ENCODE peak calls at places on chromosomes 4 and X, in five cellular contexts. One of them, this sample, is unnamed.

GRCh38 chrX:133267621-133268020 is 49.5 kb upstream of the TFDP3 start:
- DNase-seq in activated effector memory CD4-positive, alpha-beta T cell treated with anti-CD3 and anti-CD28 coated beads, Interleukin-2, amount 50 U/mL, for 16 hours: no peak
- DNase-seq in left cardiac atrium: no peak
- DNase-seq in HCT116: no peak
- DNase-seq in AG10803: no peak
- DNase-seq in this sample: no peak

GRCh38 chr4:87012265-87012953 is 77.6 kb downstream of the AFF1 start:
- DNase-seq in activated effector memory CD4-positive, alpha-beta T cell treated with anti-CD3 and anti-CD28 coated beads, Interleukin-2, amount 50 U/mL, for 16 hours: no peak
- DNase-seq in left cardiac atrium: no peak
- DNase-seq in HCT116: no peak
- DNase-seq in AG10803: no peak
- DNase-seq in this sample: no peak

GRCh38 chrX:51456814-51457213 is 39.6 kb downstream of the NUDT11 start:
- DNase-seq in activated effector memory CD4-positive, alpha-beta T cell treated with anti-CD3 and anti-CD28 coated beads, Interleukin-2, amount 50 U/mL, for 16 hours: no peak
- DNase-seq in left cardiac atrium: no peak
- DNase-seq in HCT116: no peak
- DNase-seq in AG10803: no peak
- DNase-seq in this sample: no peak

GRCh38 chrX:97389761-97390192 is 506.1 kb downstream of the RPA4 start:
- DNase-seq in activated effector memory CD4-positive, alpha-beta T cell treated with anti-CD3 and anti-CD28 coated beads, Interleukin-2, amount 50 U/mL, for 16 hours: no peak
- DNase-seq in left cardiac atrium: no peak
- DNase-seq in HCT116: peak
- DNase-seq in AG10803: peak
- DNase-seq in this sample: peak

GRCh38 chr4:48346594-48346993 is 5.3 kb downstream of the SLAIN2 start:
- DNase-seq in activated effector memory CD4-positive, alpha-beta T cell treated with anti-CD3 and anti-CD28 coated beads, Interleukin-2, amount 50 U/mL, for 16 hours: no peak
- DNase-seq in left cardiac atrium: no peak
- DNase-seq in HCT116: no peak
- DNase-seq in AG10803: no peak
- DNase-seq in this sample: no peak

GRCh38 chrX:112830540-112830939 is 10.1 kb downstream of the AMOT start:
- DNase-seq in activated effector memory CD4-positive, alpha-beta T cell treated with anti-CD3 and anti-CD28 coated beads, Interleukin-2, amount 50 U/mL, for 16 hours: no peak
- DNase-seq in left cardiac atrium: no peak
- DNase-seq in HCT116: no peak
- DNase-seq in AG10803: peak
- DNase-seq in this sample: peak

GRCh38 chr4:41384992-41385391 is 128.3 kb downstream of the UCHL1 start:
- DNase-seq in activated effector memory CD4-positive, alpha-beta T cell treated with anti-CD3 and anti-CD28 coated beads, Interleukin-2, amount 50 U/mL, for 16 hours: no peak
- DNase-seq in left cardiac atrium: peak
- DNase-seq in HCT116: no peak
- DNase-seq in AG10803: no peak
- DNase-seq in this sample: no peak

GRCh38 chr4:112908511-112908910 is 140.9 kb upstream of the ANK2 start:
- DNase-seq in activated effector memory CD4-positive, alpha-beta T cell treated with anti-CD3 and anti-CD28 coated beads, Interleukin-2, amount 50 U/mL, for 16 hours: no peak
- DNase-seq in left cardiac atrium: no peak
- DNase-seq in HCT116: no peak
- DNase-seq in AG10803: no peak
- DNase-seq in this sample: no peak

GRCh38 chr4:21191304-21191703 is 491.0 kb downstream of the PACRGL start:
- DNase-seq in activated effector memory CD4-positive, alpha-beta T cell treated with anti-CD3 and anti-CD28 coated beads, Interleukin-2, amount 50 U/mL, for 16 hours: no peak
- DNase-seq in left cardiac atrium: no peak
- DNase-seq in HCT116: no peak
- DNase-seq in AG10803: no peak
- DNase-seq in this sample: no peak

GRCh38 chrX:44459501-44459900 is 83.2 kb downstream of the FUNDC1 start:
- DNase-seq in activated effector memory CD4-positive, alpha-beta T cell treated with anti-CD3 and anti-CD28 coated beads, Interleukin-2, amount 50 U/mL, for 16 hours: no peak
- DNase-seq in left cardiac atrium: no peak
- DNase-seq in HCT116: no peak
- DNase-seq in AG10803: no peak
- DNase-seq in this sample: no peak

GRCh38 chrX:151722241-151722846 is 6.5 kb downstream of the FATE1 start:
- DNase-seq in activated effector memory CD4-positive, alpha-beta T cell treated with anti-CD3 and anti-CD28 coated beads, Interleukin-2, amount 50 U/mL, for 16 hours: no peak
- DNase-seq in left cardiac atrium: no peak
- DNase-seq in HCT116: peak
- DNase-seq in AG10803: peak
- DNase-seq in this sample: no peak

GRCh38 chr4:186307916-186308315 is 41.9 kb downstream of the F11 start:
- DNase-seq in activated effector memory CD4-positive, alpha-beta T cell treated with anti-CD3 and anti-CD28 coated beads, Interleukin-2, amount 50 U/mL, for 16 hours: no peak
- DNase-seq in left cardiac atrium: no peak
- DNase-seq in HCT116: no peak
- DNase-seq in AG10803: no peak
- DNase-seq in this sample: no peak

GRCh38 chrX:13658602-13659001 is 5.7 kb downstream of the TCEANC start:
- DNase-seq in activated effector memory CD4-positive, alpha-beta T cell treated with anti-CD3 and anti-CD28 coated beads, Interleukin-2, amount 50 U/mL, for 16 hours: no peak
- DNase-seq in left cardiac atrium: no peak
- DNase-seq in HCT116: peak
- DNase-seq in AG10803: peak
- DNase-seq in this sample: no peak

GRCh38 chr4:156182269-156182668 is 228.6 kb upstream of the CTSO start:
- DNase-seq in activated effector memory CD4-positive, alpha-beta T cell treated with anti-CD3 and anti-CD28 coated beads, Interleukin-2, amount 50 U/mL, for 16 hours: no peak
- DNase-seq in left cardiac atrium: no peak
- DNase-seq in HCT116: no peak
- DNase-seq in AG10803: no peak
- DNase-seq in this sample: no peak

GRCh38 chr4:17814140-17814539 is 3.4 kb downstream of the NCAPG start:
- DNase-seq in activated effector memory CD4-positive, alpha-beta T cell treated with anti-CD3 and anti-CD28 coated beads, Interleukin-2, amount 50 U/mL, for 16 hours: no peak
- DNase-seq in left cardiac atrium: no peak
- DNase-seq in HCT116: no peak
- DNase-seq in AG10803: peak
- DNase-seq in this sample: no peak

GRCh38 chrX:115392031-115392430 is 102.5 kb downstream of the LUZP4 start:
- DNase-seq in activated effector memory CD4-positive, alpha-beta T cell treated with anti-CD3 and anti-CD28 coated beads, Interleukin-2, amount 50 U/mL, for 16 hours: no peak
- DNase-seq in left cardiac atrium: no peak
- DNase-seq in HCT116: no peak
- DNase-seq in AG10803: no peak
- DNase-seq in this sample: peak

GRCh38 chr4:95839891-95840290 is at the start of gene PDHA2:
- DNase-seq in activated effector memory CD4-positive, alpha-beta T cell treated with anti-CD3 and anti-CD28 coated beads, Interleukin-2, amount 50 U/mL, for 16 hours: no peak
- DNase-seq in left cardiac atrium: no peak
- DNase-seq in HCT116: no peak
- DNase-seq in AG10803: no peak
- DNase-seq in this sample: no peak

GRCh38 chrX:15674514-15674898 is 9.9 kb upstream of the CLTRN start:
- DNase-seq in activated effector memory CD4-positive, alpha-beta T cell treated with anti-CD3 and anti-CD28 coated beads, Interleukin-2, amount 50 U/mL, for 16 hours: peak
- DNase-seq in left cardiac atrium: peak
- DNase-seq in HCT116: peak
- DNase-seq in AG10803: peak
- DNase-seq in this sample: peak

GRCh38 chr4:18571252-18571885 is 549.8 kb upstream of the LCORL start:
- DNase-seq in activated effector memory CD4-positive, alpha-beta T cell treated with anti-CD3 and anti-CD28 coated beads, Interleukin-2, amount 50 U/mL, for 16 hours: no peak
- DNase-seq in left cardiac atrium: no peak
- DNase-seq in HCT116: no peak
- DNase-seq in AG10803: no peak
- DNase-seq in this sample: no peak

GRCh38 chrX:140701480-140701879 is 8.1 kb upstream of the LINC00632 start:
- DNase-seq in activated effector memory CD4-positive, alpha-beta T cell treated with anti-CD3 and anti-CD28 coated beads, Interleukin-2, amount 50 U/mL, for 16 hours: no peak
- DNase-seq in left cardiac atrium: no peak
- DNase-seq in HCT116: no peak
- DNase-seq in AG10803: peak
- DNase-seq in this sample: no peak

GRCh38 chr4:89404530-89404929 is 96.9 kb upstream of the GPRIN3 start:
- DNase-seq in activated effector memory CD4-positive, alpha-beta T cell treated with anti-CD3 and anti-CD28 coated beads, Interleukin-2, amount 50 U/mL, for 16 hours: no peak
- DNase-seq in left cardiac atrium: no peak
- DNase-seq in HCT116: no peak
- DNase-seq in AG10803: no peak
- DNase-seq in this sample: no peak

GRCh38 chrX:122135070-122135469 is 1049.0 kb upstream of the GRIA3 start:
- DNase-seq in activated effector memory CD4-positive, alpha-beta T cell treated with anti-CD3 and anti-CD28 coated beads, Interleukin-2, amount 50 U/mL, for 16 hours: no peak
- DNase-seq in left cardiac atrium: no peak
- DNase-seq in HCT116: no peak
- DNase-seq in AG10803: peak
- DNase-seq in this sample: no peak

GRCh38 chr4:58275856-58276255 is 1165.7 kb upstream of the IGFBP7 start:
- DNase-seq in activated effector memory CD4-positive, alpha-beta T cell treated with anti-CD3 and anti-CD28 coated beads, Interleukin-2, amount 50 U/mL, for 16 hours: no peak
- DNase-seq in left cardiac atrium: no peak
- DNase-seq in HCT116: no peak
- DNase-seq in AG10803: no peak
- DNase-seq in this sample: no peak

GRCh38 chrX:29687687-29688086 is 527.7 kb upstream of the MAGEB2 start:
- DNase-seq in activated effector memory CD4-positive, alpha-beta T cell treated with anti-CD3 and anti-CD28 coated beads, Interleukin-2, amount 50 U/mL, for 16 hours: no peak
- DNase-seq in left cardiac atrium: no peak
- DNase-seq in HCT116: no peak
- DNase-seq in AG10803: peak
- DNase-seq in this sample: no peak

GRCh38 chr4:112327950-112328349 is 30.8 kb downstream of the ALPK1 start:
- DNase-seq in activated effector memory CD4-positive, alpha-beta T cell treated with anti-CD3 and anti-CD28 coated beads, Interleukin-2, amount 50 U/mL, for 16 hours: no peak
- DNase-seq in left cardiac atrium: no peak
- DNase-seq in HCT116: peak
- DNase-seq in AG10803: peak
- DNase-seq in this sample: no peak

GRCh38 chr4:118557298-118557851 is 127.8 kb upstream of the METTL14 start:
- DNase-seq in activated effector memory CD4-positive, alpha-beta T cell treated with anti-CD3 and anti-CD28 coated beads, Interleukin-2, amount 50 U/mL, for 16 hours: no peak
- DNase-seq in left cardiac atrium: no peak
- DNase-seq in HCT116: peak
- DNase-seq in AG10803: peak
- DNase-seq in this sample: peak

GRCh38 chrX:131067846-131068745 is 9.9 kb downstream of the ARHGAP36 start:
- DNase-seq in activated effector memory CD4-positive, alpha-beta T cell treated with anti-CD3 and anti-CD28 coated beads, Interleukin-2, amount 50 U/mL, for 16 hours: no peak
- DNase-seq in left cardiac atrium: no peak
- DNase-seq in HCT116: no peak
- DNase-seq in AG10803: no peak
- DNase-seq in this sample: no peak

GRCh38 chr4:159451006-159451405 is 348.1 kb downstream of the RAPGEF2 start:
- DNase-seq in activated effector memory CD4-positive, alpha-beta T cell treated with anti-CD3 and anti-CD28 coated beads, Interleukin-2, amount 50 U/mL, for 16 hours: no peak
- DNase-seq in left cardiac atrium: no peak
- DNase-seq in HCT116: no peak
- DNase-seq in AG10803: no peak
- DNase-seq in this sample: no peak

GRCh38 chr4:56160631-56161030 is 211.9 kb downstream of the CEP135 start:
- DNase-seq in activated effector memory CD4-positive, alpha-beta T cell treated with anti-CD3 and anti-CD28 coated beads, Interleukin-2, amount 50 U/mL, for 16 hours: no peak
- DNase-seq in left cardiac atrium: no peak
- DNase-seq in HCT116: no peak
- DNase-seq in AG10803: no peak
- DNase-seq in this sample: no peak

GRCh38 chrX:85611926-85612325 is 232.5 kb upstream of the POF1B start:
- DNase-seq in activated effector memory CD4-positive, alpha-beta T cell treated with anti-CD3 and anti-CD28 coated beads, Interleukin-2, amount 50 U/mL, for 16 hours: no peak
- DNase-seq in left cardiac atrium: no peak
- DNase-seq in HCT116: no peak
- DNase-seq in AG10803: peak
- DNase-seq in this sample: no peak

This sample was measured in PC-9.